ENCODE peak calls at places on chromosomes 1 and 21, in eight cellular contexts. One of them, this sample, is unnamed.

GRCh38 chr1:244049142-244049968 is 1.7 kb upstream of the ZBTB18 start:
- DNase-seq in mesothelial cell of epicardium: peak
- DNase-seq in iPS DF 6.9: no peak
- DNase-seq in body of pancreas: peak
- DNase-seq in fibroblast of the aortic adventitia: no peak
- DNase-seq in activated CD4-positive, alpha-beta T cell treated with anti-CD3 and anti-CD28 coated beads for 24 hours: peak
- DNase-seq in mesenchymal stem cell: peak
- DNase-seq in HCT116: no peak
- DNase-seq in this sample: peak

GRCh38 chr1:171280596-171280995 is 32.3 kb downstream of the FMO1 start:
- DNase-seq in mesothelial cell of epicardium: no peak
- DNase-seq in iPS DF 6.9: no peak
- DNase-seq in body of pancreas: no peak
- DNase-seq in fibroblast of the aortic adventitia: no peak
- DNase-seq in activated CD4-positive, alpha-beta T cell treated with anti-CD3 and anti-CD28 coated beads for 24 hours: no peak
- DNase-seq in mesenchymal stem cell: no peak
- DNase-seq in HCT116: no peak
- DNase-seq in this sample: no peak

GRCh38 chr1:70436617-70437236 is 25.7 kb downstream of the CTH start:
- DNase-seq in mesothelial cell of epicardium: no peak
- DNase-seq in iPS DF 6.9: no peak
- DNase-seq in body of pancreas: no peak
- DNase-seq in fibroblast of the aortic adventitia: peak
- DNase-seq in activated CD4-positive, alpha-beta T cell treated with anti-CD3 and anti-CD28 coated beads for 24 hours: no peak
- DNase-seq in mesenchymal stem cell: peak
- DNase-seq in HCT116: no peak
- DNase-seq in this sample: peak

GRCh38 chr1:33902486-33903209 is 38.8 kb downstream of the HMGB4 start:
- DNase-seq in mesothelial cell of epicardium: no peak
- DNase-seq in iPS DF 6.9: no peak
- DNase-seq in body of pancreas: no peak
- DNase-seq in fibroblast of the aortic adventitia: peak
- DNase-seq in activated CD4-positive, alpha-beta T cell treated with anti-CD3 and anti-CD28 coated beads for 24 hours: no peak
- DNase-seq in mesenchymal stem cell: no peak
- DNase-seq in HCT116: no peak
- DNase-seq in this sample: peak

GRCh38 chr1:151516031-151516511 is 4.9 kb downstream of the CGN start:
- DNase-seq in mesothelial cell of epicardium: no peak
- DNase-seq in iPS DF 6.9: no peak
- DNase-seq in body of pancreas: peak
- DNase-seq in fibroblast of the aortic adventitia: no peak
- DNase-seq in activated CD4-positive, alpha-beta T cell treated with anti-CD3 and anti-CD28 coated beads for 24 hours: no peak
- DNase-seq in mesenchymal stem cell: no peak
- DNase-seq in HCT116: no peak
- DNase-seq in this sample: no peak

GRCh38 chr21:42094811-42095210 is 23.7 kb downstream of the UMODL1 start:
- DNase-seq in mesothelial cell of epicardium: no peak
- DNase-seq in iPS DF 6.9: no peak
- DNase-seq in body of pancreas: no peak
- DNase-seq in fibroblast of the aortic adventitia: no peak
- DNase-seq in activated CD4-positive, alpha-beta T cell treated with anti-CD3 and anti-CD28 coated beads for 24 hours: no peak
- DNase-seq in mesenchymal stem cell: peak
- DNase-seq in HCT116: no peak
- DNase-seq in this sample: no peak

GRCh38 chr21:17441370-17441769 is 71.5 kb upstream of the CXADR start:
- DNase-seq in mesothelial cell of epicardium: no peak
- DNase-seq in iPS DF 6.9: no peak
- DNase-seq in body of pancreas: peak
- DNase-seq in fibroblast of the aortic adventitia: no peak
- DNase-seq in activated CD4-positive, alpha-beta T cell treated with anti-CD3 and anti-CD28 coated beads for 24 hours: no peak
- DNase-seq in mesenchymal stem cell: no peak
- DNase-seq in HCT116: no peak
- DNase-seq in this sample: no peak

GRCh38 chr1:209045326-209046057 is 538.0 kb upstream of the CAMK1G start:
- DNase-seq in mesothelial cell of epicardium: no peak
- DNase-seq in iPS DF 6.9: no peak
- DNase-seq in body of pancreas: peak
- DNase-seq in fibroblast of the aortic adventitia: no peak
- DNase-seq in activated CD4-positive, alpha-beta T cell treated with anti-CD3 and anti-CD28 coated beads for 24 hours: no peak
- DNase-seq in mesenchymal stem cell: no peak
- DNase-seq in HCT116: no peak
- DNase-seq in this sample: peak

GRCh38 chr1:206736878-206737728 is 33.5 kb upstream of the IL19 start:
- DNase-seq in mesothelial cell of epicardium: no peak
- DNase-seq in iPS DF 6.9: no peak
- DNase-seq in body of pancreas: no peak
- DNase-seq in fibroblast of the aortic adventitia: no peak
- DNase-seq in activated CD4-positive, alpha-beta T cell treated with anti-CD3 and anti-CD28 coated beads for 24 hours: no peak
- DNase-seq in mesenchymal stem cell: no peak
- DNase-seq in HCT116: no peak
- DNase-seq in this sample: no peak

GRCh38 chr1:67973061-67973460 is 77.4 kb downstream of the DIRAS3 start:
- DNase-seq in mesothelial cell of epicardium: no peak
- DNase-seq in iPS DF 6.9: no peak
- DNase-seq in body of pancreas: no peak
- DNase-seq in fibroblast of the aortic adventitia: no peak
- DNase-seq in activated CD4-positive, alpha-beta T cell treated with anti-CD3 and anti-CD28 coated beads for 24 hours: no peak
- DNase-seq in mesenchymal stem cell: no peak
- DNase-seq in HCT116: no peak
- DNase-seq in this sample: no peak

GRCh38 chr1:207876129-207876528 is 34.8 kb downstream of the CD34 start:
- DNase-seq in mesothelial cell of epicardium: no peak
- DNase-seq in iPS DF 6.9: no peak
- DNase-seq in body of pancreas: no peak
- DNase-seq in fibroblast of the aortic adventitia: no peak
- DNase-seq in activated CD4-positive, alpha-beta T cell treated with anti-CD3 and anti-CD28 coated beads for 24 hours: no peak
- DNase-seq in mesenchymal stem cell: no peak
- DNase-seq in HCT116: no peak
- DNase-seq in this sample: no peak

GRCh38 chr21:32184059-32184458 is 94.8 kb downstream of the MIS18A start:
- DNase-seq in mesothelial cell of epicardium: no peak
- DNase-seq in iPS DF 6.9: no peak
- DNase-seq in body of pancreas: no peak
- DNase-seq in fibroblast of the aortic adventitia: no peak
- DNase-seq in activated CD4-positive, alpha-beta T cell treated with anti-CD3 and anti-CD28 coated beads for 24 hours: no peak
- DNase-seq in mesenchymal stem cell: no peak
- DNase-seq in HCT116: no peak
- DNase-seq in this sample: no peak

GRCh38 chr1:210516675-210517459 is 188.2 kb downstream of the HHAT start:
- DNase-seq in mesothelial cell of epicardium: no peak
- DNase-seq in iPS DF 6.9: no peak
- DNase-seq in body of pancreas: no peak
- DNase-seq in fibroblast of the aortic adventitia: no peak
- DNase-seq in activated CD4-positive, alpha-beta T cell treated with anti-CD3 and anti-CD28 coated beads for 24 hours: no peak
- DNase-seq in mesenchymal stem cell: no peak
- DNase-seq in HCT116: no peak
- DNase-seq in this sample: no peak

GRCh38 chr1:84299536-84300260 is 1.8 kb upstream of the SAMD13 start:
- DNase-seq in mesothelial cell of epicardium: no peak
- DNase-seq in iPS DF 6.9: no peak
- DNase-seq in body of pancreas: no peak
- DNase-seq in fibroblast of the aortic adventitia: peak
- DNase-seq in activated CD4-positive, alpha-beta T cell treated with anti-CD3 and anti-CD28 coated beads for 24 hours: no peak
- DNase-seq in mesenchymal stem cell: peak
- DNase-seq in HCT116: no peak
- DNase-seq in this sample: peak

GRCh38 chr1:231035799-231036198 is 4.3 kb downstream of the FAM89A start:
- DNase-seq in mesothelial cell of epicardium: no peak
- DNase-seq in iPS DF 6.9: no peak
- DNase-seq in body of pancreas: no peak
- DNase-seq in fibroblast of the aortic adventitia: no peak
- DNase-seq in activated CD4-positive, alpha-beta T cell treated with anti-CD3 and anti-CD28 coated beads for 24 hours: no peak
- DNase-seq in mesenchymal stem cell: no peak
- DNase-seq in HCT116: no peak
- DNase-seq in this sample: no peak